ENCODE peak calls at places on chromosomes 3 and 15, in eight cellular contexts. One of them, this sample, is unnamed.

GRCh38 chr15:70955151-70955550 is 62.5 kb downstream of the LRRC49 start:
- DNase-seq in psoas muscle: no peak
- DNase-seq in left cardiac atrium: no peak
- DNase-seq in skeletal muscle cell: peak; percentile 12
- DNase-seq in CD8-positive, alpha-beta T cell: no peak
- DNase-seq in AG08396: no peak
- DNase-seq in stimulated activated CD8-positive, alpha-beta memory T cell treated with anti-CD3 and anti-CD28 coated beads, Interleukin-12 subunit alpha, Interleukin-12 subunit beta, amount 100 ng/mL, for 1 hour: no peak
- DNase-seq in osteoblast: no peak
- DNase-seq in this sample: no peak

GRCh38 chr3:123159926-123160635 is 41.7 kb upstream of the SEC22A start:
- DNase-seq in AG08396: peak; percentile 72
- DNase-seq in CD8-positive, alpha-beta T cell: no peak
- DNase-seq in osteoblast: peak; percentile 83
- DNase-seq in skeletal muscle cell: peak; percentile 3
- DNase-seq in stimulated activated CD8-positive, alpha-beta memory T cell treated with anti-CD3 and anti-CD28 coated beads, Interleukin-12 subunit alpha, Interleukin-12 subunit beta, amount 100 ng/mL, for 1 hour: no peak
- DNase-seq in psoas muscle: no peak
- DNase-seq in left cardiac atrium: no peak
- DNase-seq in this sample: no peak

GRCh38 chr15:78210349-78210717 is 24.0 kb downstream of the ACSBG1 start:
- DNase-seq in psoas muscle: no peak
- DNase-seq in stimulated activated CD8-positive, alpha-beta memory T cell treated with anti-CD3 and anti-CD28 coated beads, Interleukin-12 subunit alpha, Interleukin-12 subunit beta, amount 100 ng/mL, for 1 hour: no peak
- DNase-seq in skeletal muscle cell: no peak
- DNase-seq in AG08396: no peak
- DNase-seq in osteoblast: no peak
- DNase-seq in CD8-positive, alpha-beta T cell: no peak
- DNase-seq in left cardiac atrium: no peak
- DNase-seq in this sample: no peak

GRCh38 chr3:194220776-194221735 is 85.1 kb downstream of the HES1 start:
- DNase-seq in CD8-positive, alpha-beta T cell: no peak
- DNase-seq in skeletal muscle cell: no peak
- DNase-seq in psoas muscle: no peak
- DNase-seq in left cardiac atrium: no peak
- DNase-seq in stimulated activated CD8-positive, alpha-beta memory T cell treated with anti-CD3 and anti-CD28 coated beads, Interleukin-12 subunit alpha, Interleukin-12 subunit beta, amount 100 ng/mL, for 1 hour: no peak
- DNase-seq in AG08396: no peak
- DNase-seq in osteoblast: no peak
- DNase-seq in this sample: no peak

GRCh38 chr3:97940034-97940433 is 32.2 kb downstream of the RIOX2 start:
- DNase-seq in stimulated activated CD8-positive, alpha-beta memory T cell treated with anti-CD3 and anti-CD28 coated beads, Interleukin-12 subunit alpha, Interleukin-12 subunit beta, amount 100 ng/mL, for 1 hour: no peak
- DNase-seq in AG08396: no peak
- DNase-seq in psoas muscle: no peak
- DNase-seq in left cardiac atrium: no peak
- DNase-seq in skeletal muscle cell: no peak
- DNase-seq in osteoblast: no peak
- DNase-seq in CD8-positive, alpha-beta T cell: no peak
- DNase-seq in this sample: no peak

GRCh38 chr15:78492841-78493240 is 14.5 kb upstream of the HYKK start:
- DNase-seq in osteoblast: no peak
- DNase-seq in left cardiac atrium: no peak
- DNase-seq in CD8-positive, alpha-beta T cell: no peak
- DNase-seq in stimulated activated CD8-positive, alpha-beta memory T cell treated with anti-CD3 and anti-CD28 coated beads, Interleukin-12 subunit alpha, Interleukin-12 subunit beta, amount 100 ng/mL, for 1 hour: no peak
- DNase-seq in AG08396: no peak
- DNase-seq in skeletal muscle cell: peak; percentile 20
- DNase-seq in psoas muscle: no peak
- DNase-seq in this sample: no peak

GRCh38 chr3:115359507-115359906 is 212.4 kb upstream of the ZBTB20 start:
- DNase-seq in psoas muscle: no peak
- DNase-seq in stimulated activated CD8-positive, alpha-beta memory T cell treated with anti-CD3 and anti-CD28 coated beads, Interleukin-12 subunit alpha, Interleukin-12 subunit beta, amount 100 ng/mL, for 1 hour: no peak
- DNase-seq in skeletal muscle cell: no peak
- DNase-seq in osteoblast: no peak
- DNase-seq in left cardiac atrium: no peak
- DNase-seq in AG08396: no peak
- DNase-seq in CD8-positive, alpha-beta T cell: no peak
- DNase-seq in this sample: no peak

GRCh38 chr3:143242101-143242500 is 122.5 kb downstream of the CHST2 start:
- DNase-seq in left cardiac atrium: no peak
- DNase-seq in AG08396: no peak
- DNase-seq in skeletal muscle cell: no peak
- DNase-seq in CD8-positive, alpha-beta T cell: no peak
- DNase-seq in osteoblast: no peak
- DNase-seq in stimulated activated CD8-positive, alpha-beta memory T cell treated with anti-CD3 and anti-CD28 coated beads, Interleukin-12 subunit alpha, Interleukin-12 subunit beta, amount 100 ng/mL, for 1 hour: no peak
- DNase-seq in psoas muscle: no peak
- DNase-seq in this sample: no peak

GRCh38 chr15:59170295-59170881 is 36.3 kb upstream of the LDHAL6B start:
- DNase-seq in CD8-positive, alpha-beta T cell: no peak
- DNase-seq in psoas muscle: peak; percentile 58
- DNase-seq in AG08396: peak; percentile 25
- DNase-seq in osteoblast: peak; percentile 58
- DNase-seq in skeletal muscle cell: no peak
- DNase-seq in left cardiac atrium: peak; percentile 28
- DNase-seq in stimulated activated CD8-positive, alpha-beta memory T cell treated with anti-CD3 and anti-CD28 coated beads, Interleukin-12 subunit alpha, Interleukin-12 subunit beta, amount 100 ng/mL, for 1 hour: no peak
- DNase-seq in this sample: no peak

GRCh38 chr3:32626650-32627049 is 56.0 kb upstream of the DYNC1LI1 start:
- DNase-seq in AG08396: no peak
- DNase-seq in osteoblast: peak; percentile 74
- DNase-seq in skeletal muscle cell: peak; percentile 77
- DNase-seq in left cardiac atrium: no peak
- DNase-seq in CD8-positive, alpha-beta T cell: no peak
- DNase-seq in stimulated activated CD8-positive, alpha-beta memory T cell treated with anti-CD3 and anti-CD28 coated beads, Interleukin-12 subunit alpha, Interleukin-12 subunit beta, amount 100 ng/mL, for 1 hour: no peak
- DNase-seq in psoas muscle: peak; percentile 25
- DNase-seq in this sample: no peak

GRCh38 chr15:66877558-66878285 is 175.7 kb downstream of the SMAD6 start:
- DNase-seq in osteoblast: no peak
- DNase-seq in CD8-positive, alpha-beta T cell: no peak
- DNase-seq in skeletal muscle cell: no peak
- DNase-seq in left cardiac atrium: peak; percentile 55
- DNase-seq in stimulated activated CD8-positive, alpha-beta memory T cell treated with anti-CD3 and anti-CD28 coated beads, Interleukin-12 subunit alpha, Interleukin-12 subunit beta, amount 100 ng/mL, for 1 hour: no peak
- DNase-seq in AG08396: no peak
- DNase-seq in psoas muscle: peak; percentile 39
- DNase-seq in this sample: peak; percentile 67

GRCh38 chr3:189780556-189781270 is 149.5 kb downstream of the TP63 start:
- DNase-seq in skeletal muscle cell: no peak
- DNase-seq in psoas muscle: peak; percentile 64
- DNase-seq in AG08396: no peak
- DNase-seq in left cardiac atrium: no peak
- DNase-seq in osteoblast: no peak
- DNase-seq in stimulated activated CD8-positive, alpha-beta memory T cell treated with anti-CD3 and anti-CD28 coated beads, Interleukin-12 subunit alpha, Interleukin-12 subunit beta, amount 100 ng/mL, for 1 hour: no peak
- DNase-seq in CD8-positive, alpha-beta T cell: no peak
- DNase-seq in this sample: no peak

GRCh38 chr15:81480645-81481053 is 106.6 kb upstream of the TMC3 start:
- DNase-seq in psoas muscle: no peak
- DNase-seq in osteoblast: peak; percentile 81
- DNase-seq in AG08396: peak; percentile 24
- DNase-seq in skeletal muscle cell: no peak
- DNase-seq in CD8-positive, alpha-beta T cell: no peak
- DNase-seq in left cardiac atrium: no peak
- DNase-seq in stimulated activated CD8-positive, alpha-beta memory T cell treated with anti-CD3 and anti-CD28 coated beads, Interleukin-12 subunit alpha, Interleukin-12 subunit beta, amount 100 ng/mL, for 1 hour: peak; percentile 6
- DNase-seq in this sample: peak; percentile 23

GRCh38 chr15:52193791-52194190 is 2.6 kb upstream of the GNB5 start:
- DNase-seq in skeletal muscle cell: no peak
- DNase-seq in psoas muscle: no peak
- DNase-seq in CD8-positive, alpha-beta T cell: no peak
- DNase-seq in stimulated activated CD8-positive, alpha-beta memory T cell treated with anti-CD3 and anti-CD28 coated beads, Interleukin-12 subunit alpha, Interleukin-12 subunit beta, amount 100 ng/mL, for 1 hour: no peak
- DNase-seq in osteoblast: no peak
- DNase-seq in AG08396: no peak
- DNase-seq in left cardiac atrium: no peak
- DNase-seq in this sample: no peak

GRCh38 chr3:49665822-49666519 is 8.2 kb upstream of the APEH start:
- DNase-seq in CD8-positive, alpha-beta T cell: no peak
- DNase-seq in AG08396: no peak
- DNase-seq in skeletal muscle cell: no peak
- DNase-seq in stimulated activated CD8-positive, alpha-beta memory T cell treated with anti-CD3 and anti-CD28 coated beads, Interleukin-12 subunit alpha, Interleukin-12 subunit beta, amount 100 ng/mL, for 1 hour: no peak
- DNase-seq in psoas muscle: no peak
- DNase-seq in left cardiac atrium: no peak
- DNase-seq in osteoblast: no peak
- DNase-seq in this sample: no peak

GRCh38 chr3:126704494-126705214 is 614 bp downstream of the CHCHD6 start:
- DNase-seq in osteoblast: no peak
- DNase-seq in CD8-positive, alpha-beta T cell: no peak
- DNase-seq in psoas muscle: no peak
- DNase-seq in AG08396: no peak
- DNase-seq in stimulated activated CD8-positive, alpha-beta memory T cell treated with anti-CD3 and anti-CD28 coated beads, Interleukin-12 subunit alpha, Interleukin-12 subunit beta, amount 100 ng/mL, for 1 hour: no peak
- DNase-seq in skeletal muscle cell: no peak
- DNase-seq in left cardiac atrium: no peak
- DNase-seq in this sample: no peak

GRCh38 chr3:10834951-10835350 is 18.9 kb downstream of the SLC6A11 start:
- DNase-seq in AG08396: no peak
- DNase-seq in stimulated activated CD8-positive, alpha-beta memory T cell treated with anti-CD3 and anti-CD28 coated beads, Interleukin-12 subunit alpha, Interleukin-12 subunit beta, amount 100 ng/mL, for 1 hour: no peak
- DNase-seq in psoas muscle: no peak
- DNase-seq in skeletal muscle cell: no peak
- DNase-seq in osteoblast: no peak
- DNase-seq in left cardiac atrium: no peak
- DNase-seq in CD8-positive, alpha-beta T cell: no peak
- DNase-seq in this sample: no peak

GRCh38 chr15:33846151-33846550 is 122.1 kb upstream of the CHRM5 start:
- DNase-seq in osteoblast: no peak
- DNase-seq in stimulated activated CD8-positive, alpha-beta memory T cell treated with anti-CD3 and anti-CD28 coated beads, Interleukin-12 subunit alpha, Interleukin-12 subunit beta, amount 100 ng/mL, for 1 hour: no peak
- DNase-seq in AG08396: no peak
- DNase-seq in skeletal muscle cell: no peak
- DNase-seq in CD8-positive, alpha-beta T cell: no peak
- DNase-seq in psoas muscle: no peak
- DNase-seq in left cardiac atrium: no peak
- DNase-seq in this sample: no peak

GRCh38 chr3:146496246-146496645 is 26.9 kb upstream of the PLSCR2 start:
- DNase-seq in stimulated activated CD8-positive, alpha-beta memory T cell treated with anti-CD3 and anti-CD28 coated beads, Interleukin-12 subunit alpha, Interleukin-12 subunit beta, amount 100 ng/mL, for 1 hour: no peak
- DNase-seq in CD8-positive, alpha-beta T cell: no peak
- DNase-seq in skeletal muscle cell: no peak
- DNase-seq in psoas muscle: no peak
- DNase-seq in osteoblast: no peak
- DNase-seq in AG08396: no peak
- DNase-seq in left cardiac atrium: no peak
- DNase-seq in this sample: no peak

GRCh38 chr3:10526366-10526765 is 21.0 kb upstream of the ATP2B2 start:
- DNase-seq in stimulated activated CD8-positive, alpha-beta memory T cell treated with anti-CD3 and anti-CD28 coated beads, Interleukin-12 subunit alpha, Interleukin-12 subunit beta, amount 100 ng/mL, for 1 hour: no peak
- DNase-seq in AG08396: no peak
- DNase-seq in osteoblast: no peak
- DNase-seq in CD8-positive, alpha-beta T cell: no peak
- DNase-seq in left cardiac atrium: no peak
- DNase-seq in psoas muscle: no peak
- DNase-seq in skeletal muscle cell: no peak
- DNase-seq in this sample: no peak

GRCh38 chr3:4866841-4867240 is 112.4 kb upstream of the BHLHE40 start:
- DNase-seq in CD8-positive, alpha-beta T cell: no peak
- DNase-seq in stimulated activated CD8-positive, alpha-beta memory T cell treated with anti-CD3 and anti-CD28 coated beads, Interleukin-12 subunit alpha, Interleukin-12 subunit beta, amount 100 ng/mL, for 1 hour: no peak
- DNase-seq in skeletal muscle cell: peak; percentile 21
- DNase-seq in psoas muscle: no peak
- DNase-seq in AG08396: peak; percentile 6
- DNase-seq in left cardiac atrium: no peak
- DNase-seq in osteoblast: no peak
- DNase-seq in this sample: no peak

GRCh38 chr3:135172191-135172869 is 377.3 kb downstream of the EPHB1 start:
- DNase-seq in stimulated activated CD8-positive, alpha-beta memory T cell treated with anti-CD3 and anti-CD28 coated beads, Interleukin-12 subunit alpha, Interleukin-12 subunit beta, amount 100 ng/mL, for 1 hour: no peak
- DNase-seq in skeletal muscle cell: no peak
- DNase-seq in CD8-positive, alpha-beta T cell: no peak
- DNase-seq in psoas muscle: no peak
- DNase-seq in left cardiac atrium: no peak
- DNase-seq in AG08396: no peak
- DNase-seq in osteoblast: no peak
- DNase-seq in this sample: no peak

GRCh38 chr3:124084398-124084881 is 92.5 kb upstream of the ROPN1 start:
- DNase-seq in left cardiac atrium: no peak
- DNase-seq in osteoblast: peak; percentile 30
- DNase-seq in skeletal muscle cell: no peak
- DNase-seq in psoas muscle: no peak
- DNase-seq in CD8-positive, alpha-beta T cell: no peak
- DNase-seq in AG08396: no peak
- DNase-seq in stimulated activated CD8-positive, alpha-beta memory T cell treated with anti-CD3 and anti-CD28 coated beads, Interleukin-12 subunit alpha, Interleukin-12 subunit beta, amount 100 ng/mL, for 1 hour: no peak
- DNase-seq in this sample: no peak

GRCh38 chr3:160473233-160473632 is 23.6 kb upstream of the TRIM59 start:
- DNase-seq in left cardiac atrium: no peak
- DNase-seq in skeletal muscle cell: peak; percentile 84
- DNase-seq in osteoblast: peak; percentile 77
- DNase-seq in stimulated activated CD8-positive, alpha-beta memory T cell treated with anti-CD3 and anti-CD28 coated beads, Interleukin-12 subunit alpha, Interleukin-12 subunit beta, amount 100 ng/mL, for 1 hour: no peak
- DNase-seq in psoas muscle: no peak
- DNase-seq in AG08396: peak; percentile 44
- DNase-seq in CD8-positive, alpha-beta T cell: no peak
- DNase-seq in this sample: no peak